ENCODE peak calls at places on chromosomes 4 and X, in four cellular contexts. J is cardiac muscle cell; K is CD8-positive, alpha-beta memory T cell; L is hepatocyte. X is an unnamed sample. For H3K27me3, the result is how much of the 10 kb centered on the place peaks cover.

GRCh38 chrX:70088281-70088680 is 26.0 kb downstream of the OTUD6A start:
- DNase-seq in K (no peak), L (no peak), J (peak), X (no peak)

GRCh38 chr4:121237069-121237399 is 72.9 kb upstream of the TNIP3 start:
- DNase-seq in J (no peak), L (no peak), K (no peak), X (no peak)

GRCh38 chr4:16418814-16419213 is 192.5 kb upstream of the TAPT1 start:
- DNase-seq in J (peak), L (no peak), K (no peak), X (no peak)

GRCh38 chr4:82951196-82951595 is 50.7 kb downstream of the THAP9 start:
- DNase-seq in K (no peak), J (no peak), L (no peak), X (no peak)

GRCh38 chr4:182562350-182562749 is 319.1 kb downstream of the TENM3 start:
- DNase-seq in K (no peak), J (no peak), L (no peak), X (no peak)

GRCh38 chr4:118034061-118034785 is at the start of gene NDST3:
- DNase-seq in K (no peak), J (peak), L (peak), X (no peak)

GRCh38 chr4:38082424-38083374 is 122.5 kb downstream of the PTTG2 start:
- DNase-seq in J (peak), L (no peak), K (no peak), X (no peak)

GRCh38 chrX:418927-419729 is 32.4 kb upstream of the PPP2R3B start:
- DNase-seq in J (no peak), K (peak), L (no peak), X (no peak)

GRCh38 chrX:1224954-1225353 is 12.5 kb upstream of the CRLF2 start:
- DNase-seq in J (no peak), K (no peak), L (no peak), X (no peak)

GRCh38 chr4:24988776-24989175 is 42.0 kb downstream of the LGI2 start:
- DNase-seq in K (no peak), L (peak), J (peak), X (no peak)

GRCh38 chrX:14030248-14030592 is 528 bp upstream of the GEMIN8 start:
- DNase-seq in L (no peak), J (peak), K (no peak), X (no peak)

GRCh38 chrX:103248553-103248952 is 6.4 kb downstream of the TCEAL8 start:
- DNase-seq in J (peak), K (no peak), L (no peak), X (no peak)

GRCh38 chr4:37976513-37976912 is 16.3 kb downstream of the PTTG2 start:
- DNase-seq in J (peak), L (peak), K (no peak), X (no peak)

GRCh38 chr4:41509411-41510008 is 28.4 kb upstream of the LIMCH1 start:
- DNase-seq in L (no peak), J (no peak), K (no peak), X (no peak)

GRCh38 chrX:115330498-115331138 is 41.1 kb downstream of the LUZP4 start:
- DNase-seq in K (no peak), L (peak), J (peak), X (no peak)

GRCh38 chr4:159416073-159416472 is 313.2 kb downstream of the RAPGEF2 start:
- DNase-seq in L (no peak), K (no peak), J (no peak), X (no peak)

GRCh38 chr4:2141762-2142520 is 82.8 kb downstream of the NAT8L start:
- DNase-seq in K (no peak), J (peak), L (no peak), X (no peak)
- H3K27me3 ChIP-seq in K (under half), J (under half), L (under half), X (under half)

GRCh38 chrX:153485396-153486080 is 9.2 kb upstream of the BGN start:
- DNase-seq in K (no peak), J (no peak), L (no peak), X (no peak)
- H3K27me3 ChIP-seq in K (under half), J (under half), L (under half), X (under half)

DNA sequence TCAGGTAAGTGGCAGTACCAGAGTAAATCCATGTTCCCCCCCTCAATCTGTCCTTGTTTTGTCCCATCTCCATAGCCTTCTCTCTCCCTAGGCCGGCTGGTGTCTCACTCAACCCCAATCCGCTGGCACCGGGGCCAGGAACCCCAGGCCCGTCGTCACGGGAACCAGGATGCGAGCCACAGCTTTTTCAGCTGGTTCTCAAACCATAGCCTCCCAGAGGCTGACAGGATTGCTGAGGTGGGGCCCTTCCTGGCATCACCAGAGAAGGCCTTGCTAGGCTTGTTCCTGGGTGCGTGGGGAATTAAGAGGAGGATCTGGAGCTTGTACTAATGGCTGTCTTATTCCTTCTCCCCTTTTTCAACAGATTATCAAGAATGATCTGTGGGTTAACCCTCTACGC is 2.7 kb downstream of the TSPYL2 start:
- DNase-seq in J (no peak), K (no peak), L (no peak), X (no peak)
- H3K27me3 ChIP-seq in J (under half), K (under half), L (under half), X (under half)

DNA sequence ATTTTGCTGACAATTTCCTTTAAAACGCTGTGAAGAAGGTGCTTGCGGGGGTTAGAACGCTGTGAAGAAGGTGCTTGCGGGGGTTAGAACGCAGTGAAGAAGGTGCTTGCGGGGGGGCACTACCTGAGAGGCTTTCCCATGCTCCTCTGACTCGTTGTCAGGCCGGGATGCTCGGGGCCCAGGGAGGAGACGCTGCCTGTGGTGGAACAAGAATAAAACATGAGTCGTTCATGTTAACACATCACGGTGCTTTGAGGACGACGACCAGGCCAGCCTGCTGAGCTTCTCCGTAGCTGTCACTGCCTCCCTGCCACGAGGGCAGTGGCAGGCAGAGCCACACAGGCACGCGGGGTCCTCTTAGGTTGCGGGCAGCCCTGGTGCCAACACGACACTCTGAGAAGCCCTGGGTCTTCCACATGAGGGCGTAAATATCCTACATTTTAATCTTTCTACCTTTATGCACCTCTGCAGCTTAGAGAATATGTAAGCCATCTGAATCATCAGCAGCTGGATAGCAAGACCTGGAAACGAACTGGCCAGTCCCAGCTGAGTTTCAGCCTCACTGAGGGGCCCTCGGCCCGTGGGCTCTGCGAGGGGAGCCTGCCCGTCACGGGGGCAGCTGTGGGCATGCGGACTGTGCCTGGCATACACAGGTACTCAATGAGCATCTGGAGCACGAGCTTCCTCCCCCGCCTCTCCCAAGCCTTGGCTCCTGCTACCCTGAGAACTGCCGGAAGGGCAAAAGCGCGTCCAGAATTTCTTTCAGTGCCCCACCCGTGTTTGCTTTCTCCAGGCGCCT is 47.0 kb downstream of the FGFRL1 start:
- DNase-seq in K (no peak), L (no peak), J (no peak), X (no peak)
- H3K27me3 ChIP-seq in K (under half), L (under half), J (under half), X (under half)

DNA sequence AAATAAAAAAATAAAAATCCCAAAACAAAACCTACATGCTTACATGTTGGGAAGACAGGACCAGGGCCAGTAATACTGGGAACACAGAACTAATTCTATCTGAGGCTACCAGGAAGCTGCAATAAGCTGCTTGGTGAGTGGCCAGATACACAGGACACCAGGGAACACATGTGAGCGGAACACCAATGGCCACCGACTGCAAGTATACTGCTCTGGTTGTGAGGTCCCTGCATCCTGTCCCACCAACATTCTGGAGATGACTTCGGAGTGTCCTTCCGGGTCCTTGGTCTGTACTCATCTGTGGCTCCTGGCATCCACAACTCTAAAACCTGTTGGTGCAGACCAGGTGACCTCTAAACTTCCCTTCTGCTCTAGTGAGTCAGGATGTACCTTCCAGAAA is 2.7 kb downstream of the TNIP2 start:
- DNase-seq in L (no peak), J (no peak), K (no peak), X (no peak)
- H3K27me3 ChIP-seq in L (under half), J (under half), K (under half), X (under half)

GRCh38 chrX:68999351-68999750 is 165.9 kb downstream of the PJA1 start:
- DNase-seq in K (no peak), J (no peak), L (no peak), X (no peak)
- H3K27me3 ChIP-seq in K (under half), J (under half), L (under half), X (under half)

DNA sequence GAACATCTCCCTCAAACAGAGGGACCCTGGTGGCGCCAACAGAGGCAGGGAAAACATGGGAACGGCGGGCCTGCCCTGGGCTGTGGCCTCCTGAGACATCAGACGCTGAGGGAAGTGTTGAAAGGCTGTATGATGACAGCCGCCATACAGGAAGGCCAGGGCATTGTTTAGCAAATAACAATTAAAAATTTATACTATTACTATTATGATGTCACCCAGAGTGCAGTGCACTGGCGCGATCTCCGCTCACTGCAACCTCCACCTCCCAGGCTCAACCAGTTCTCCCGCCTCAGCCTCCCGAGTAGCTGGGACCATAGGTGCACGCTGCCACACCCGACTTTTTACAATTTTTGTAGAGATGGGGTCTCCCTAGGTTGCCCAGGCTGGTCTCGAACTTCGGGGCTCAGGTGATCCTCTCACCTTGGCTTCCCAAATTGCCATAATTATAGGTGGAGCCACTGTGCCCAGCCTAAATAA is 54.6 kb downstream of the CPZ start:
- DNase-seq in J (no peak), L (no peak), K (no peak), X (no peak)
- H3K27me3 ChIP-seq in J (under half), L (under half), K (under half), X (under half)